ENCODE peak calls at places on chromosomes 1 and 21, in eight cellular contexts. U, B, R, G, O, Q, V and H are unnamed samples.

GRCh38 chr1:151143986-151144385 is 2.4 kb downstream of the SEMA6C start:
- DNase-seq in U (no peak), Q (no peak), B (no peak), V (no peak), R (no peak), G (no peak), O (no peak), H (no peak)

GRCh38 chr1:9825101-9826074 is 1.6 kb upstream of the CLSTN1 start:
- DNase-seq in V (peak; percentile 80), O (peak; percentile 62), G (no peak), R (peak; percentile 54), U (peak; percentile 93), Q (peak; percentile 97), B (peak; percentile 73), H (peak; percentile 99)

GRCh38 chr21:15010645-15011044 is 54.2 kb downstream of the NRIP1 start:
- DNase-seq in U (no peak), G (no peak), R (no peak), Q (no peak), O (no peak), V (no peak), B (no peak), H (no peak)

GRCh38 chr1:192545781-192546521 is 29.6 kb upstream of the RGS1 start:
- DNase-seq in Q (no peak), R (no peak), B (no peak), O (no peak), V (no peak), U (no peak), G (no peak), H (no peak)

GRCh38 chr1:36771222-36771621 is 263.1 kb downstream of the GRIK3 start:
- DNase-seq in B (no peak), V (no peak), G (no peak), U (no peak), Q (no peak), R (no peak), O (no peak), H (no peak)

GRCh38 chr1:246683521-246683920 is 40.7 kb upstream of the SCCPDH start:
- DNase-seq in V (no peak), R (no peak), U (no peak), Q (no peak), O (no peak), G (no peak), B (no peak), H (no peak)

GRCh38 chr1:159944623-159945455 is 574 bp downstream of the IGSF9 start:
- DNase-seq in O (no peak), G (no peak), R (no peak), U (no peak), B (no peak), V (no peak), Q (no peak), H (no peak)

GRCh38 chr1:38420666-38421065 is 374.1 kb upstream of the POU3F1 start:
- DNase-seq in Q (no peak), B (no peak), R (no peak), O (no peak), V (no peak), U (no peak), G (no peak), H (no peak)

GRCh38 chr1:173856903-173857302 is 10.9 kb downstream of the GAS5 start:
- DNase-seq in Q (no peak), V (no peak), U (no peak), O (no peak), R (no peak), B (no peak), G (no peak), H (no peak)

GRCh38 chr1:205261946-205262668 is 34.4 kb downstream of the TMCC2 start:
- DNase-seq in B (no peak), V (no peak), O (no peak), U (no peak), G (no peak), Q (no peak), R (no peak), H (no peak)

GRCh38 chr1:27571439-27572018 is 32.4 kb downstream of the AHDC1 start:
- DNase-seq in O (peak; percentile 37), Q (no peak), G (no peak), U (peak; percentile 76), R (no peak), V (peak; percentile 69), B (no peak), H (no peak)

GRCh38 chr1:233304489-233305102 is 9.1 kb upstream of the PCNX2 start:
- DNase-seq in B (no peak), O (no peak), R (peak; percentile 42), V (no peak), G (no peak), U (no peak), Q (no peak), H (no peak)

GRCh38 chr1:186763107-186763506 is 65.6 kb upstream of the PLA2G4A start:
- DNase-seq in V (no peak), G (no peak), O (no peak), R (no peak), B (no peak), U (no peak), Q (no peak), H (no peak)

DNA sequence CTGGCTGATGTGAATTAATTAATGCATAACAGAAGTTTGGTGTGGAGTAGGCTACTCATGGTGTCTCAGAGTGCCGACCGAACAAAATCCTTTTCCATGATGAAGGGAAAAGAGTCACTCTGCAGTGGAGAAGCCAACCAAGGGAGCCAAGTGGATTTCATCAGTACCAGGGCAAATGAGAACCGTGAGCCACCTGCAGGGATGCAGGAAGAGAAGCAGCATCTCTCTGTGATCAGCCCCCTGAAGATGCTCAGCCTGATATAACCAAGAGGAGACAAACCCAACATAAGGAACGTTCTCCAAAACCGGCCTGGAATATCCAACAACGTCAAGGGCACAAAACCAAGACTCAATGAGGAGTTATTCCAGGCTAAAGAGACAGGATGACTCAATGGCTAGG is 13.4 kb upstream of the LAPTM5 start:
- DNase-seq in R (no peak), U (no peak), Q (no peak), G (no peak), B (no peak), O (no peak), V (no peak), H (no peak)
- H3K4me1 ChIP-seq in R (peaks cover 3% of the 10 kb centered on the region), U (no peaks in the 10 kb centered on the region), Q (no peaks in the 10 kb centered on the region), G (no peaks in the 10 kb centered on the region), B (no peaks in the 10 kb centered on the region), O (no peaks in the 10 kb centered on the region), V (no peaks in the 10 kb centered on the region), H (no peaks in the 10 kb centered on the region)

GRCh38 chr21:46459356-46460112 is 843 bp downstream of the DIP2A start:
- DNase-seq in O (peak; percentile 45), V (peak; percentile 29), U (peak; percentile 74), G (no peak), Q (no peak), R (peak; percentile 17), B (peak; percentile 64), H (no peak)
- H3K4me1 ChIP-seq in O (peaks cover 47% of the 10 kb centered on the region), V (no peaks in the 10 kb centered on the region), U (peaks cover 9% of the 10 kb centered on the region), G (peaks cover 36% of the 10 kb centered on the region), Q (peaks cover 23% of the 10 kb centered on the region), R (peaks cover 35% of the 10 kb centered on the region), B (no peaks in the 10 kb centered on the region), H (peaks cover 23% of the 10 kb centered on the region)

GRCh38 chr1:167722152-167722869 is 529 bp downstream of the MPZL1 start:
- DNase-seq in G (no peak), U (peak; percentile 52), V (no peak), R (peak; percentile 19), B (no peak), Q (no peak), O (peak; percentile 47), H (peak; percentile 35)

GRCh38 chr1:167717351-167717750 is 4.4 kb upstream of the MPZL1 start:
- DNase-seq in R (no peak), B (no peak), U (no peak), G (no peak), O (no peak), Q (no peak), V (no peak), H (no peak)

GRCh38 chr1:167721617-167722151 is at the start of gene MPZL1:
- DNase-seq in U (peak; percentile 95), Q (peak; percentile 89), B (peak; percentile 97), O (peak; percentile 96), G (peak; percentile 53), V (peak; percentile 98), R (peak; percentile 94), H (peak; percentile 87)

GRCh38 chr1:167720965-167721616 is 691 bp upstream of the MPZL1 start:
- DNase-seq in G (no peak), B (no peak), V (peak; percentile 21), Q (no peak), O (no peak), U (no peak), R (no peak), H (peak; percentile 68)

DNA sequence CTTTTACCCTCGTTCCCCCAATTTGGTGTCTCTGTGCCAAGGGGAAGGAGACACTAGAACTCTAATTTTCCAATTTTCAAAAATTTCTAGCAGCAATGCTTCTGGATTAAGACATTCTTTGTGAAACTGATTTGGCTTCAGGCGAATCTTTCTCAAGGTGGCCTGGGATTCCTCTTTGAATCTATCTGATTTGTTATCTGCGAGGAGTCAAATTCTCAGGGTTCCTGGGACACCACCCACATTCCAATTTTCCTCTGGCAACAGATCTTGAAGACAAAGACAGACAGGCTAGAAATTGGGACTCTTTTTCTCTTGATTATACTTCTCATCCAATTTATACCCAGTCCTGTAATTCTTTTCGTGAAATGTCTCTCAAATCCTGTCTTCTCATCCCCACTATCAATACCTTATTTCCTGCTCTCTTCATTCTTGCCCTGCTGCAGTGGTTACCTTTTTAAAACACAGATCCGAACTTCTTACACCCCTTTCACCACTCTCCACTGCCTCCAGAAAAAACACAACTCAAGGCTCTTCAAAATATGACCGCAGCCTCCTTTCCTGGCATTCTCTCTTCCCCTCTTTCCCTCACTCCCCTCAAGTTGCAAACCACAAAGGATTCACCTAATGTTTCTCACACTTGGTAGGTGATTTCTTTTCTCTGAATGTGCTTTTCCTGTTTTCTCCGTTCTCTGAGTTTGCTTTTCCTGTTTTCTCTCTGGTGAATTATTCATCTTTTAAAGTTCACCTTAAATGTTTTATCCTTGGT is 2.7 kb upstream of the MPZL1 start:
- DNase-seq in B (no peak), O (no peak), Q (no peak), V (no peak), R (no peak), G (no peak), U (no peak), H (no peak)
- H3K4me1 ChIP-seq in B (no peaks in the 10 kb centered on the region), O (peaks cover 15% of the 10 kb centered on the region), Q (peaks cover 8% of the 10 kb centered on the region), V (no peaks in the 10 kb centered on the region), R (peaks cover 49% of the 10 kb centered on the region), G (peaks cover 9% of the 10 kb centered on the region), U (peaks cover 11% of the 10 kb centered on the region), H (peaks cover 9% of the 10 kb centered on the region)

GRCh38 chr1:230425252-230426061 is 675 bp downstream of the PGBD5 start:
- DNase-seq in O (no peak), Q (no peak), G (no peak), V (no peak), R (no peak), B (no peak), U (peak; percentile 54), H (no peak)

GRCh38 chr1:230427981-230428380 is 1.8 kb upstream of the PGBD5 start:
- DNase-seq in V (no peak), G (no peak), R (no peak), U (no peak), Q (no peak), O (no peak), B (no peak), H (no peak)

GRCh38 chr1:230424440-230425251 is 1.5 kb downstream of the PGBD5 start:
- DNase-seq in Q (no peak), O (no peak), B (no peak), G (no peak), R (peak; percentile 15), V (no peak), U (peak; percentile 44), H (no peak)

GRCh38 chr1:230427477-230427876 is 1.3 kb upstream of the PGBD5 start:
- DNase-seq in R (no peak), B (no peak), V (no peak), Q (no peak), U (no peak), G (no peak), O (no peak), H (no peak)

GRCh38 chr1:230426246-230427101 is at the start of gene PGBD5:
- DNase-seq in B (no peak), U (peak; percentile 91), O (peak; percentile 75), G (no peak), R (peak; percentile 58), Q (no peak), V (peak; percentile 37), H (peak; percentile 39)
- H3K4me1 ChIP-seq in B (no peaks in the 10 kb centered on the region), U (peaks cover 9% of the 10 kb centered on the region), O (peaks cover 4% of the 10 kb centered on the region), G (peaks cover 11% of the 10 kb centered on the region), R (peaks cover 6% of the 10 kb centered on the region), Q (no peaks in the 10 kb centered on the region), V (no peaks in the 10 kb centered on the region), H (no peaks in the 10 kb centered on the region)